ENCODE peak calls at places on chromosomes 4 and X, in ten cellular contexts. V is HCT116, U is K562, Y is cardiac muscle cell, Q is SK-N-SH, T is tibial nerve, G is ovary, W is sigmoid colon, S is A673, R is colonic mucosa. C is an unnamed sample.

GRCh38 chr4:171170671-171171070 is 642.5 kb upstream of the GALNTL6 start:
- DNase-seq in V (no peak), U (no peak), Y (no peak), Q (no peak), T (no peak), G (no peak), W (no peak), S (no peak), R (no peak), C (no peak)

GRCh38 chr4:75733369-75733768 is 9.0 kb downstream of the USO1 start:
- DNase-seq in V (no peak), U (no peak), Y (no peak), Q (no peak), T (no peak), G (no peak), W (no peak), S (no peak), R (no peak), C (no peak)

GRCh38 chrX:9942086-9942485 is 25.1 kb upstream of the CLDN34 start:
- DNase-seq in V (no peak), U (no peak), Y (no peak), Q (no peak), T (no peak), G (no peak), W (no peak), S (no peak), R (no peak), C (no peak)

GRCh38 chrX:46628406-46629371 is 55.1 kb downstream of the CHST7 start:
- DNase-seq in V (no peak), U (no peak), Y (no peak), Q (no peak), T (peak; percentile 61), G (peak; percentile 41), W (peak; percentile 91), S (no peak), R (no peak), C (peak; percentile 63)

GRCh38 chr4:3817561-3817960 is 51.4 kb downstream of the ADRA2C start:
- DNase-seq in V (no peak), U (no peak), Y (no peak), Q (no peak), T (no peak), G (no peak), W (no peak), S (no peak), R (no peak), C (no peak)

GRCh38 chr4:139555705-139556070 is 331 bp downstream of the SETD7 start:
- DNase-seq in V (no peak), U (no peak), Y (peak; percentile 42), Q (peak; percentile 73), T (peak; percentile 37), G (peak; percentile 74), W (peak; percentile 82), S (no peak), R (peak; percentile 56), C (peak; percentile 57)

GRCh38 chr4:19776929-19777328 is 474.8 kb upstream of the SLIT2 start:
- DNase-seq in V (no peak), U (no peak), Y (no peak), Q (no peak), T (no peak), G (no peak), W (no peak), S (no peak), R (no peak), C (no peak)

GRCh38 chr4:4919926-4920325 is 60.5 kb downstream of the MSX1 start:
- DNase-seq in V (no peak), U (no peak), Y (no peak), Q (no peak), T (peak; percentile 29), G (no peak), W (no peak), S (no peak), R (no peak), C (no peak)

GRCh38 chrX:38999967-39000745 is 198.9 kb downstream of the MID1IP1 start:
- DNase-seq in V (no peak), U (no peak), Y (no peak), Q (peak; percentile 39), T (no peak), G (no peak), W (no peak), S (no peak), R (no peak), C (no peak)

GRCh38 chr4:168560835-168561210 is 64.0 kb downstream of the PALLD start:
- DNase-seq in V (no peak), U (no peak), Y (no peak), Q (no peak), T (no peak), G (no peak), W (no peak), S (no peak), R (no peak), C (no peak)

GRCh38 chr4:5158825-5159224 is 107.5 kb downstream of the STK32B start:
- DNase-seq in V (no peak), U (no peak), Y (no peak), Q (no peak), T (no peak), G (no peak), W (no peak), S (no peak), R (no peak), C (no peak)

GRCh38 chr4:1232661-1233621 is 16.0 kb downstream of the CTBP1 start:
- DNase-seq in V (no peak), U (no peak), Y (no peak), Q (peak; percentile 96), T (no peak), G (peak; percentile 29), W (peak; percentile 68), S (peak; percentile 47), R (no peak), C (peak; percentile 66)

GRCh38 chr4:113444386-113444785 is 317.2 kb downstream of the CAMK2D start:
- DNase-seq in V (no peak), U (no peak), Y (peak; percentile 5), Q (no peak), T (no peak), G (no peak), W (no peak), S (peak; percentile 14), R (no peak), C (no peak)

GRCh38 chr4:88320780-88321373 is 36.5 kb upstream of the PPM1K start:
- DNase-seq in V (no peak), U (no peak), Y (no peak), Q (no peak), T (no peak), G (no peak), W (no peak), S (no peak), R (peak; percentile 24), C (peak; percentile 17)

GRCh38 chr4:80365928-80366327 is 30.4 kb downstream of the CFAP299 start:
- DNase-seq in V (peak; percentile 3), U (no peak), Y (peak; percentile 66), Q (peak; percentile 34), T (no peak), G (no peak), W (peak; percentile 76), S (peak; percentile 16), R (peak; percentile 58), C (no peak)

GRCh38 chrX:17024896-17025295 is 78.4 kb downstream of the REPS2 start:
- DNase-seq in V (no peak), U (no peak), Y (peak; percentile 23), Q (peak; percentile 36), T (no peak), G (no peak), W (no peak), S (no peak), R (peak; percentile 50), C (no peak)

GRCh38 chr4:11281720-11282119 is 147.0 kb downstream of the HS3ST1 start:
- DNase-seq in V (no peak), U (no peak), Y (no peak), Q (no peak), T (no peak), G (no peak), W (no peak), S (no peak), R (no peak), C (no peak)

GRCh38 chr4:158193171-158193749 is 17.0 kb upstream of the TMEM144 start:
- DNase-seq in V (peak; percentile 40), U (peak; percentile 43), Y (peak; percentile 43), Q (peak; percentile 30), T (no peak), G (no peak), W (no peak), S (peak; percentile 70), R (no peak), C (no peak)

GRCh38 chr4:182863501-182863900 is 53.7 kb downstream of the DCTD start:
- DNase-seq in V (no peak), U (no peak), Y (no peak), Q (no peak), T (no peak), G (no peak), W (no peak), S (no peak), R (no peak), C (no peak)
- H3K4me1 ChIP-seq in V (peaks cover 7% of the 10 kb centered on the region), U (peaks cover 6% of the 10 kb centered on the region), Y (no peaks in the 10 kb centered on the region), Q (no peaks in the 10 kb centered on the region), T (no peaks in the 10 kb centered on the region), G (peaks cover 1% of the 10 kb centered on the region), W (no peaks in the 10 kb centered on the region), S (peaks cover 24% of the 10 kb centered on the region), R (no peaks in the 10 kb centered on the region), C (no peaks in the 10 kb centered on the region)

GRCh38 chrX:84336646-84337045 is 148.6 kb upstream of the RPS6KA6 start:
- DNase-seq in V (no peak), U (no peak), Y (no peak), Q (no peak), T (no peak), G (no peak), W (no peak), S (no peak), R (no peak), C (no peak)
- H3K27ac ChIP-seq in V (no peak overlapping the region), U (no peak overlapping the region), Y (no peak overlapping the region), Q (no peak overlapping the region), T (no peak overlapping the region), G (no peak overlapping the region), W (no peak overlapping the region), S (no peak overlapping the region), R (no peak overlapping the region), C (no peak overlapping the region)

DNA sequence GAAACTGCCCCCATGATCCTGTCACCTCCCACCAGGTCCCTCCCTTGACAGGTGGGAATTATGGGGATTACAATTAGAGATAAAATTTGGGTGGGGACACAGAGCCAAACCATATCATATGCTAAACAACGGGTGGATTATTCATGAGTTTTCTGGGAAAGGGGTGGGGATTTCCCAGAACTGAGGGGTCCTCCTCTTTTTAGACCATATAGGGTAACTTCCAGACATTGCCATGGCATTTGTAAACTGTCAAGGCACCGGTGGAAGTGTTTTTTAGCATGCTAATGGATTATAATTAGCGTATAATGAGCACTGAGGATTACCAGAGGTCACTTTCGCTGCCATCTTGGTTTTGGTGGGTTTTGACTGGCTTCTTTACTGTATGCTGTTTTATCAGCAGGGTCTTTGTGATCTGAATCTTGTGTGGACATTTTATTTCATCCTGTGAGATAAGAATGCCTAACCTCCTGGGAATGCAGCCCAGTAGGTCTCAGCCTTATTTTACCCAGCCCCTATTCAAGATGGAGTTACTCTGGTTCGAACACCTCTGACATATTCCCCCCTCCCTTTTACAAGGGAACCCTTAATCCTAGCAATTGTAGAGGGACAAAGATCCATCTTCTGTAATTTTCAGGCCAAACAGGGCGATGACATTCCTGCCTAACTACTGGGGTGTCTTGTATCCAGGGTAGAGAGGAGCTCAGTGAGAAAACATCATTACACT is 27.5 kb upstream of the ZNF81 start:
- DNase-seq in V (no peak), U (no peak), Y (no peak), Q (no peak), T (no peak), G (no peak), W (no peak), S (no peak), R (no peak), C (no peak)
- TF ChIP-seq CTCF in V (no peak), U (no peak), Y (no peak), Q (no peak), T (no peak), G (no peak), W (no peak), S (no peak), R (no peak), C (no peak)

GRCh38 chr4:83219344-83219990 is 65.1 kb downstream of the COQ2 start:
- DNase-seq in V (no peak), U (no peak), Y (no peak), Q (no peak), T (no peak), G (no peak), W (no peak), S (no peak), R (no peak), C (no peak)
- H3K4me1 ChIP-seq in V (peaks cover 15% of the 10 kb centered on the region), U (no peaks in the 10 kb centered on the region), Y (no peaks in the 10 kb centered on the region), Q (peaks cover 5% of the 10 kb centered on the region), T (peaks cover 14% of the 10 kb centered on the region), G (peaks cover 4% of the 10 kb centered on the region), W (no peaks in the 10 kb centered on the region), S (no peaks in the 10 kb centered on the region), R (peaks cover 1% of the 10 kb centered on the region), C (no peaks in the 10 kb centered on the region)

C was measured in left ventricle myocardium inferior.